ENCODE peak calls at places on chromosomes 12 and 14, in seven cellular contexts. Z, O, B, A, G, M and S are unnamed samples.

GRCh38 chr14:54893151-54893760 is 9.4 kb downstream of the GCH1 start:
- DNase-seq in A (peak), M (peak), G (peak), O (no peak), Z (peak), B (no peak), S (no peak)

GRCh38 chr12:123908884-123909807 is 63.5 kb downstream of the CCDC92 start:
- DNase-seq in G (no peak), M (no peak), Z (no peak), O (no peak), A (no peak), B (no peak), S (no peak)

GRCh38 chr12:123363385-123363742 is 1.3 kb downstream of the SBNO1 start:
- DNase-seq in B (no peak), Z (no peak), A (no peak), G (no peak), M (no peak), O (no peak), S (no peak)

GRCh38 chr12:42326466-42327226 is 679 bp downstream of the PPHLN1 start:
- DNase-seq in A (no peak), Z (peak), B (no peak), M (peak), G (peak), O (no peak), S (no peak)

GRCh38 chr14:68705741-68706283 is 87.1 kb downstream of the ZFP36L1 start:
- DNase-seq in A (peak), G (peak), M (no peak), O (no peak), Z (no peak), B (no peak), S (no peak)

GRCh38 chr14:32407170-32407569 is 78.1 kb downstream of the AKAP6 start:
- DNase-seq in M (no peak), O (no peak), G (no peak), Z (no peak), B (no peak), A (no peak), S (no peak)

GRCh38 chr14:75383721-75384120 is 44.1 kb upstream of the JDP2 start:
- DNase-seq in A (no peak), M (no peak), G (no peak), O (no peak), B (no peak), Z (no peak), S (no peak)

GRCh38 chr14:102512713-102513373 is 3.3 kb upstream of the ANKRD9 start:
- DNase-seq in G (no peak), Z (no peak), B (no peak), M (no peak), A (no peak), O (no peak), S (no peak)

GRCh38 chr14:32846821-32847220 is 91.9 kb upstream of the NPAS3 start:
- DNase-seq in O (no peak), M (no peak), G (no peak), B (no peak), A (no peak), Z (no peak), S (no peak)

GRCh38 chr14:61565836-61566536 is 129.3 kb upstream of the HIF1A start:
- DNase-seq in A (no peak), O (no peak), Z (no peak), M (no peak), B (no peak), G (no peak), S (no peak)

GRCh38 chr12:65695077-65695865 is 129.0 kb upstream of the HMGA2 start:
- DNase-seq in O (no peak), Z (peak), M (no peak), A (peak), B (no peak), G (peak), S (no peak)

GRCh38 chr14:61526405-61527312 is 168.7 kb upstream of the HIF1A start:
- DNase-seq in G (peak), M (no peak), A (peak), O (no peak), B (no peak), Z (no peak), S (peak)

GRCh38 chr14:81289516-81289915 is 68.8 kb upstream of the GTF2A1 start:
- DNase-seq in O (no peak), Z (no peak), G (no peak), M (no peak), A (no peak), B (no peak), S (no peak)

GRCh38 chr14:96582641-96582980 is 80.4 kb downstream of the PAPOLA start:
- DNase-seq in B (no peak), G (no peak), Z (no peak), O (no peak), A (peak), M (no peak), S (no peak)